ENCODE peak calls at places on chromosomes 13 and 19, in four cellular contexts. K is psoas muscle, H is pancreas, B is GM12878. A is an unnamed sample.

GRCh38 chr13:40366119-40366518 is 300.3 kb downstream of the FOXO1 start:
- DNase-seq in B (no peak), K (no peak), H (no peak), A (no peak)

GRCh38 chr13:113952983-113953520 is 20.8 kb downstream of the C13orf46 start:
- DNase-seq in H (no peak), K (peak; percentile 10), B (no peak), A (peak; percentile 13)

GRCh38 chr19:50967924-50968708 is 1.3 kb downstream of the KLK6 start:
- DNase-seq in B (no peak), H (no peak), K (no peak), A (no peak)

GRCh38 chr13:20400774-20401173 is 124.9 kb downstream of the CRYL1 start:
- DNase-seq in B (no peak), H (no peak), K (no peak), A (no peak)

GRCh38 chr13:112622375-112622774 is 34.4 kb upstream of the TUBGCP3 start:
- DNase-seq in K (no peak), H (no peak), B (no peak), A (no peak)

GRCh38 chr19:35032356-35032865 is 2.1 kb downstream of the SCN1B start:
- DNase-seq in K (no peak), H (no peak), B (no peak), A (peak; percentile 63)

GRCh38 chr19:46731007-46731501 is 14.1 kb upstream of the PRKD2 start:
- DNase-seq in K (no peak), H (no peak), B (no peak), A (peak; percentile 74)

GRCh38 chr13:47146136-47146535 is 249.3 kb upstream of the HTR2A start:
- DNase-seq in B (no peak), K (no peak), H (no peak), A (no peak)

GRCh38 chr19:33186835-33187540 is 7.1 kb upstream of the LRP3 start:
- DNase-seq in B (no peak), K (no peak), H (no peak), A (no peak)

GRCh38 chr19:15779756-15780476 is 7.5 kb upstream of the OR10H5 start:
- DNase-seq in K (peak; percentile 67), B (no peak), H (peak; percentile 66), A (peak; percentile 93)

GRCh38 chr13:90510319-90510718 is 837.2 kb upstream of the MIR17HG start:
- DNase-seq in B (no peak), H (no peak), K (no peak), A (no peak)

GRCh38 chr19:15166700-15167099 is 34.1 kb downstream of the NOTCH3 start:
- DNase-seq in H (no peak), K (no peak), B (no peak), A (no peak)

GRCh38 chr13:57829496-57829895 is 198.0 kb downstream of the PCDH17 start:
- DNase-seq in B (no peak), H (no peak), K (no peak), A (no peak)

GRCh38 chr13:47000166-47000565 is 103.3 kb upstream of the HTR2A start:
- DNase-seq in H (no peak), K (no peak), B (no peak), A (no peak)

GRCh38 chr13:44575741-44576395 is at the start of gene TSC22D1:
- DNase-seq in B (no peak), H (peak; percentile 58), K (peak; percentile 32), A (peak; percentile 80)

GRCh38 chr13:44396963-44397580 is 23.4 kb downstream of the SERP2 start:
- DNase-seq in H (no peak), B (no peak), K (no peak), A (peak; percentile 78)

GRCh38 chr13:46893820-46894533 is 2.9 kb downstream of the HTR2A start:
- DNase-seq in K (peak; percentile 73), B (peak; percentile 11), H (peak; percentile 43), A (peak; percentile 91)

GRCh38 chr19:42311612-42312160 is 1.4 kb upstream of the TMEM145 start:
- DNase-seq in K (no peak), H (no peak), B (no peak), A (peak; percentile 4)

GRCh38 chr13:20828540-20829364 is 55.0 kb upstream of the EEF1AKMT1 start:
- DNase-seq in H (no peak), B (peak; percentile 26), K (no peak), A (no peak)

GRCh38 chr19:33134571-33135041 is 2.7 kb downstream of the WDR88 start:
- DNase-seq in H (no peak), B (no peak), K (no peak), A (no peak)

GRCh38 chr19:33634361-33635091 is 12.8 kb downstream of the CHST8 start:
- DNase-seq in K (no peak), H (no peak), B (no peak), A (no peak)

GRCh38 chr13:81929988-81930387 is 1589.1 kb upstream of the SPRY2 start:
- DNase-seq in B (no peak), K (no peak), H (no peak), A (no peak)

GRCh38 chr19:9498183-9498902 is at the start of gene ZNF560:
- DNase-seq in H (no peak), B (no peak), K (no peak), A (peak; percentile 23)

GRCh38 chr13:110960219-110960618 is 45.4 kb upstream of the ANKRD10 start:
- DNase-seq in H (no peak), K (no peak), B (no peak), A (no peak)

GRCh38 chr13:47798906-47799305 is 202.2 kb downstream of the SUCLA2 start:
- DNase-seq in K (no peak), B (no peak), H (no peak), A (no peak)

GRCh38 chr13:27868639-27869435 is 51.0 kb upstream of the PDX1 start:
- DNase-seq in H (peak; percentile 21), B (no peak), K (no peak), A (no peak)

GRCh38 chr13:37106642-37107041 is 1.2 kb upstream of the CSNK1A1L start:
- DNase-seq in H (no peak), B (no peak), K (no peak), A (no peak)

GRCh38 chr13:80716610-80717081 is 375.7 kb upstream of the SPRY2 start:
- DNase-seq in B (no peak), K (no peak), H (no peak), A (peak; percentile 58)

GRCh38 chr13:97222934-97223710 is 989 bp downstream of the MBNL2 start:
- DNase-seq in H (no peak), K (no peak), B (no peak), A (no peak)

GRCh38 chr19:41706741-41707501 is 1.5 kb upstream of the CEACAM5 start:
- DNase-seq in K (peak; percentile 22), B (peak; percentile 3), H (peak; percentile 56), A (peak; percentile 57)

GRCh38 chr19:8042900-8043299 is 9.7 kb upstream of the CCL25 start:
- DNase-seq in H (no peak), K (no peak), B (no peak), A (no peak)

GRCh38 chr19:57210381-57210780 is 19.1 kb downstream of the ZNF264 start:
- DNase-seq in B (no peak), H (no peak), K (no peak), A (no peak)

GRCh38 chr19:10887616-10888367 is 16.4 kb downstream of the CARM1 start:
- DNase-seq in K (no peak), H (no peak), B (no peak), A (no peak)

GRCh38 chr19:15195987-15196682 is 4.7 kb downstream of the NOTCH3 start:
- DNase-seq in H (peak; percentile 85), K (no peak), B (no peak), A (peak; percentile 60)

GRCh38 chr13:37293295-37293694 is 187.8 kb upstream of the CSNK1A1L start:
- DNase-seq in H (no peak), B (no peak), K (no peak), A (no peak)

GRCh38 chr19:49422407-49423277 is 599 bp downstream of the PTH2 start:
- DNase-seq in B (no peak), H (no peak), K (peak; percentile 56), A (peak; percentile 78)

GRCh38 chr13:50400930-50401553 is 385.8 kb downstream of the KCNRG start:
- DNase-seq in B (no peak), H (no peak), K (no peak), A (no peak)

GRCh38 chr13:72839831-72840426 is 58.0 kb downstream of the PIBF1 start:
- DNase-seq in K (no peak), B (peak; percentile 3), H (peak; percentile 22), A (no peak)

GRCh38 chr13:25920277-25920676 is 131.5 kb downstream of the SHISA2 start:
- DNase-seq in K (no peak), B (no peak), H (no peak), A (no peak)

GRCh38 chr13:25923217-25924085 is 128.4 kb downstream of the SHISA2 start:
- DNase-seq in K (no peak), H (no peak), B (no peak), A (no peak)

GRCh38 chr13:25920931-25921330 is 130.9 kb downstream of the SHISA2 start:
- DNase-seq in B (no peak), K (no peak), H (no peak), A (no peak)

GRCh38 chr13:25927363-25927762 is 124.5 kb downstream of the SHISA2 start:
- DNase-seq in B (no peak), H (no peak), K (no peak), A (no peak)

GRCh38 chr13:25922373-25922772 is 129.4 kb downstream of the SHISA2 start:
- DNase-seq in K (no peak), B (no peak), H (no peak), A (no peak)
- H3K27ac ChIP-seq in K (peak overlapping the region; percentile 27), B (no peak overlapping the region), H (no peak overlapping the region), A (no peak overlapping the region)

GRCh38 chr19:6828698-6829633 is 56.5 kb downstream of the VAV1 start:
- DNase-seq in K (no peak), H (no peak), B (peak; percentile 8), A (no peak)
- H3K4me3 ChIP-seq in K (no peak overlapping the region), H (no peak overlapping the region), B (no peak overlapping the region), A (no peak overlapping the region)

DNA sequence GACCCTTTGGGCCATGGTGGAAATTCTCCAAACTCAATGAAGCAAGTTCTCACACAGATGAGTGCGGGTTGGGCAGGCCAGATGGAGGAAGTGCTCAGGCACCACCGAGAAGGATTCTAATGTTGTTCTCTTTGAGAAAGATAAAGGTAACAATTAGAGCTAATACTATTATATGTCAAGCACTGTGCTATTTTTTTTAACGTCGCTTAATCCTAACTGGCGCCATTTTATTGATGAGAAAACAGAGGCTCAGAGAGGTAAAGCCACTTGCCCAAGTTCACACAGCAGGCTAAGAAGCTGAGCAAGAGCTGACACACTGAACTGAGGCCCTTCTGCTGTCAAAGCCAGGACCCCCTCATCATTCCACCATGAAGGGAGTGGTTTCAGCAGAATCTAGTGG is 1.0 kb downstream of the FBL start:
- DNase-seq in K (no peak), H (no peak), B (no peak), A (no peak)
- H3K4me1 ChIP-seq in K (peaks cover 32% of the 10 kb centered on the region), H (peaks cover 11% of the 10 kb centered on the region), B (peaks cover 15% of the 10 kb centered on the region), A (peaks cover 7% of the 10 kb centered on the region)

GRCh38 chr13:54029720-54030119 is 1001.1 kb downstream of the OLFM4 start:
- DNase-seq in B (no peak), H (no peak), K (no peak), A (no peak)
- H3K27ac ChIP-seq in B (no peak overlapping the region), H (no peak overlapping the region), K (no peak overlapping the region), A (no peak overlapping the region)

GRCh38 chr19:31255174-31255862 is 93.9 kb downstream of the TSHZ3 start:
- DNase-seq in K (no peak), H (no peak), B (no peak), A (no peak)

GRCh38 chr19:31252476-31252875 is 96.8 kb downstream of the TSHZ3 start:
- DNase-seq in H (no peak), K (no peak), B (no peak), A (no peak)

GRCh38 chr19:31255863-31256600 is 93.2 kb downstream of the TSHZ3 start:
- DNase-seq in H (no peak), B (no peak), K (no peak), A (no peak)

GRCh38 chr19:31254611-31255010 is 94.6 kb downstream of the TSHZ3 start:
- DNase-seq in K (no peak), H (no peak), B (no peak), A (no peak)

GRCh38 chr19:31253816-31254551 is 95.3 kb downstream of the TSHZ3 start:
- DNase-seq in K (peak; percentile 37), H (peak; percentile 27), B (no peak), A (no peak)
- H3K4me3 ChIP-seq in K (no peak overlapping the region), H (no peak overlapping the region), B (no peak overlapping the region), A (no peak overlapping the region)